ENCODE peak calls at places on chromosomes 11 and 22, in eight cellular contexts. M is epithelial cell of prostate, X is memory B cell, D is cortex of kidney, E is NAMALWA, Q is HFFc6, C is GM04504, F is B cell. J is an unnamed sample.

GRCh38 chr11:2808850-2809847 is 76.4 kb downstream of the CDKN1C start:
- DNase-seq in F (no peak), X (no peak), E (no peak), M (no peak), D (no peak), C (no peak), Q (no peak), J (no peak)

GRCh38 chr11:66713746-66714480 is 15.1 kb downstream of the SPTBN2 start:
- DNase-seq in M (no peak), Q (no peak), X (no peak), D (no peak), F (no peak), E (no peak), C (no peak), J (no peak)

GRCh38 chr11:35712533-35712932 is 50.0 kb downstream of the TRIM44 start:
- DNase-seq in Q (no peak), D (no peak), F (no peak), C (no peak), X (no peak), M (no peak), E (no peak), J (no peak)

GRCh38 chr22:39543095-39543494 is 10.5 kb upstream of the RPS19BP1 start:
- DNase-seq in C (no peak), D (no peak), X (no peak), Q (no peak), E (peak), F (peak), M (no peak), J (no peak)

GRCh38 chr11:61442616-61443015 is 12.7 kb downstream of the SDHAF2 start:
- DNase-seq in X (no peak), E (no peak), M (no peak), F (no peak), D (no peak), Q (no peak), C (no peak), J (no peak)

GRCh38 chr11:61771195-61771894 is 18.9 kb downstream of the MYRF start:
- DNase-seq in D (no peak), X (no peak), F (no peak), C (no peak), M (no peak), Q (no peak), E (no peak), J (no peak)

GRCh38 chr11:110655967-110656366 is 56.3 kb downstream of the ARHGAP20 start:
- DNase-seq in X (no peak), E (no peak), Q (no peak), F (no peak), C (no peak), D (no peak), M (no peak), J (no peak)

GRCh38 chr11:4459470-4459869 is 10.4 kb downstream of the OR52K2 start:
- DNase-seq in D (no peak), Q (no peak), E (no peak), F (peak), C (no peak), M (peak), X (no peak), J (no peak)

GRCh38 chr11:119970566-119970965 is 167.3 kb downstream of the TRIM29 start:
- DNase-seq in X (no peak), C (no peak), E (no peak), D (no peak), Q (no peak), F (no peak), M (no peak), J (no peak)

GRCh38 chr11:116835042-116835772 is 2.2 kb downstream of the APOA1 start:
- DNase-seq in D (no peak), C (no peak), F (peak), E (no peak), Q (no peak), X (peak), M (no peak), J (peak)

GRCh38 chr11:8098361-8098760 is 17.4 kb downstream of the TUB start:
- DNase-seq in M (no peak), D (no peak), F (no peak), X (no peak), E (no peak), Q (peak), C (peak), J (no peak)

GRCh38 chr11:1622076-1622475 is at the start of gene KRTAP5-4:
- DNase-seq in Q (no peak), M (no peak), E (no peak), F (no peak), D (no peak), C (no peak), X (no peak), J (no peak)

GRCh38 chr11:10327254-10327653 is 22.4 kb downstream of the ADM start:
- DNase-seq in C (no peak), D (no peak), M (no peak), F (no peak), X (no peak), Q (no peak), E (no peak), J (no peak)

GRCh38 chr11:45092901-45093760 is 53.3 kb upstream of the PRDM11 start:
- DNase-seq in C (no peak), E (no peak), Q (peak), D (no peak), M (no peak), F (no peak), X (no peak), J (no peak)

J was measured in GM13976.